ENCODE peak calls at places on chromosomes 4 and X, in ten cellular contexts. L, H, F, K, U, X, E, O, S and Y are unnamed samples.

GRCh38 chr4:59457576-59457975 is 1742.5 kb upstream of the ADGRL3 start:
- DNase-seq in L (no peak), H (no peak), F (no peak), K (no peak), U (no peak), X (no peak), E (no peak), O (no peak), S (no peak), Y (no peak)

GRCh38 chr4:113756005-113756410 is 5.5 kb downstream of the CAMK2D start:
- DNase-seq in L (no peak), H (no peak), F (no peak), K (no peak), U (no peak), X (no peak), E (no peak), O (no peak), S (no peak), Y (no peak)

GRCh38 chrX:1242901-1243402 is 25.7 kb upstream of the CSF2RA start:
- DNase-seq in L (no peak), H (no peak), F (no peak), K (no peak), U (no peak), X (no peak), E (peak; percentile 82), O (no peak), S (no peak), Y (no peak)

GRCh38 chr4:100797791-100798190 is 280.0 kb upstream of the EMCN start:
- DNase-seq in L (no peak), H (no peak), F (no peak), K (no peak), U (no peak), X (no peak), E (no peak), O (no peak), S (no peak), Y (no peak)

GRCh38 chrX:28177202-28177601 is 196.0 kb upstream of the DCAF8L1 start:
- DNase-seq in L (no peak), H (no peak), F (no peak), K (no peak), U (no peak), X (no peak), E (peak; percentile 83), O (no peak), S (no peak), Y (no peak)

GRCh38 chr4:169311643-169312365 is 41.0 kb upstream of the SH3RF1 start:
- DNase-seq in L (no peak), H (peak; percentile 40), F (no peak), K (peak; percentile 17), U (no peak), X (no peak), E (peak; percentile 83), O (no peak), S (no peak), Y (no peak)

GRCh38 chr4:34220601-34221000 is 2023.7 kb downstream of the ARAP2 start:
- DNase-seq in L (no peak), H (no peak), F (no peak), K (no peak), U (no peak), X (no peak), E (no peak), O (no peak), S (no peak), Y (no peak)

GRCh38 chr4:84596826-84597225 is 13.9 kb downstream of the CDS1 start:
- DNase-seq in L (no peak), H (no peak), F (peak; percentile 71), K (no peak), U (no peak), X (no peak), E (no peak), O (no peak), S (no peak), Y (no peak)

GRCh38 chrX:132023896-132024386 is 839 bp downstream of the STK26 start:
- DNase-seq in L (no peak), H (no peak), F (peak; percentile 56), K (peak; percentile 21), U (peak; percentile 10), X (peak; percentile 17), E (no peak), O (no peak), S (no peak), Y (no peak)

GRCh38 chr4:162535121-162535520 is 371.3 kb upstream of the FSTL5 start:
- DNase-seq in L (no peak), H (no peak), F (no peak), K (no peak), U (no peak), X (no peak), E (no peak), O (no peak), S (no peak), Y (no peak)

GRCh38 chr4:118325443-118325842 is 27.4 kb downstream of the PRSS12 start:
- DNase-seq in L (no peak), H (no peak), F (no peak), K (no peak), U (no peak), X (no peak), E (no peak), O (no peak), S (no peak), Y (no peak)

GRCh38 chr4:82499705-82500104 is 62.1 kb downstream of the TMEM150C start:
- DNase-seq in L (no peak), H (no peak), F (no peak), K (no peak), U (no peak), X (no peak), E (peak; percentile 5), O (no peak), S (no peak), Y (no peak)

GRCh38 chr4:76458297-76458696 is 23.3 kb downstream of the SHROOM3 start:
- DNase-seq in L (no peak), H (no peak), F (no peak), K (no peak), U (no peak), X (no peak), E (no peak), O (no peak), S (no peak), Y (no peak)

GRCh38 chr4:184313058-184313709 is 95.5 kb upstream of the ENPP6 start:
- DNase-seq in L (no peak), H (no peak), F (no peak), K (no peak), U (no peak), X (no peak), E (no peak), O (no peak), S (no peak), Y (no peak)
- H3K4me1 ChIP-seq in L (peaks cover 9% of the 10 kb centered on the region), H (peaks cover 31% of the 10 kb centered on the region), F (no peaks in the 10 kb centered on the region), K (peaks cover 4% of the 10 kb centered on the region), U (peaks cover 9% of the 10 kb centered on the region), X (peaks cover 8% of the 10 kb centered on the region), E (no peaks in the 10 kb centered on the region), O (peaks cover 13% of the 10 kb centered on the region), S (no peaks in the 10 kb centered on the region), Y (no peaks in the 10 kb centered on the region)

GRCh38 chrX:41005445-41005992 is 79.7 kb upstream of the USP9X start:
- DNase-seq in L (no peak), H (no peak), F (no peak), K (no peak), U (no peak), X (no peak), E (peak; percentile 80), O (no peak), S (no peak), Y (no peak)

GRCh38 chrX:41010188-41010846 is 74.9 kb upstream of the USP9X start:
- DNase-seq in L (peak; percentile 64), H (peak; percentile 87), F (peak; percentile 75), K (no peak), U (peak; percentile 73), X (peak; percentile 2), E (peak; percentile 86), O (peak; percentile 10), S (peak; percentile 41), Y (peak; percentile 92)

GRCh38 chrX:41014776-41015175 is 70.5 kb upstream of the USP9X start:
- DNase-seq in L (no peak), H (no peak), F (no peak), K (no peak), U (no peak), X (no peak), E (no peak), O (no peak), S (no peak), Y (no peak)

GRCh38 chrX:41009816-41010187 is 75.4 kb upstream of the USP9X start:
- DNase-seq in L (no peak), H (no peak), F (no peak), K (no peak), U (no peak), X (no peak), E (no peak), O (no peak), S (no peak), Y (no peak)
- H3K4me3 ChIP-seq in L (peak overlapping the region; percentile 46), H (peak overlapping the region; percentile 50), F (peak overlapping the region; percentile 46), K (no peak overlapping the region), U (peak overlapping the region; percentile 57), X (peak overlapping the region; percentile 30), E (no peak overlapping the region), O (peak overlapping the region; percentile 36), S (peak overlapping the region; percentile 47), Y (peak overlapping the region; percentile 32)

DNA sequence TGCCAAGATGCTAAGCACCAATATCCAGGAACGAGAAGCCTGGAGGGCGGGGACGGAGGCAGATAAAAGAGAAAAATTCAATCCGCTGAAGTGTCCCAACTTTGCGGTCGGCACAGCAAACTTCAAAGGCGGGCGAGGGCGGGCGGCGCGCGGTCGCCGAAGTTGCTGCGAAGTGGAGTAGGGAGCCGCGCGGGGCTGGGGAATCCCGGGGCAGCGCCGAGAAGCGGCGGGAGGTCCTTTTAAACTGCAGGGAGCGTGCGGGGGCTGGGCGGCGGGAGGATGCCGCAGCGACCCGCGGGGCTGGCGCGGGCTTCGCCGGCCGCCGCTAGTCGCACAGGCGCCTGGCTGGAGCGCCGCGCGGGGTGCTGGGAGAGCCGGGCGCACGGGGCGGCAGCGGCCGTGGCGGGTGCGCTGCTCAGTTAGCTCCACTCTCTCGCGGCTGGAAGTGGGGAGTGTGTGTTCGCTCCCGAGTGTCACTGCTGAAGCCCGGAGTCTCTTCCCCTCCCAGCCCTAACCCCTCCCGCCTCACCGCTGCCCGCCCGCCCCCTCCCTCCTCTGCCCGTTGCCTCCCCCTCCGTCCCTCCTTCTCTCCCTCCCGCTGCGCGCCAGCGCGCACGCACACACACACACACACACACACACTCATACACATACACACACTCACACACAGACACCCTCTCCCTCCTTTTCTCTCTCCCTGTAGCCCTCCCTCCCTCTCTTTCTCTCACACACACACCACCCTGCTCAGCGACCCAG is at the start of gene NDNF:
- DNase-seq in L (peak; percentile 55), H (peak; percentile 38), F (peak; percentile 80), K (peak; percentile 57), U (peak; percentile 46), X (peak; percentile 33), E (peak; percentile 81), O (no peak), S (peak; percentile 14), Y (no peak)
- H3K27me3 ChIP-seq in L (peaks cover 15% of the 10 kb centered on the region), H (peaks cover 9% of the 10 kb centered on the region), F (peaks cover 19% of the 10 kb centered on the region), K (peaks cover 5% of the 10 kb centered on the region), U (peaks cover 11% of the 10 kb centered on the region), X (peaks cover 36% of the 10 kb centered on the region), E (peaks cover 43% of the 10 kb centered on the region), O (no peaks in the 10 kb centered on the region), S (peaks cover 9% of the 10 kb centered on the region), Y (no peaks in the 10 kb centered on the region)

DNA sequence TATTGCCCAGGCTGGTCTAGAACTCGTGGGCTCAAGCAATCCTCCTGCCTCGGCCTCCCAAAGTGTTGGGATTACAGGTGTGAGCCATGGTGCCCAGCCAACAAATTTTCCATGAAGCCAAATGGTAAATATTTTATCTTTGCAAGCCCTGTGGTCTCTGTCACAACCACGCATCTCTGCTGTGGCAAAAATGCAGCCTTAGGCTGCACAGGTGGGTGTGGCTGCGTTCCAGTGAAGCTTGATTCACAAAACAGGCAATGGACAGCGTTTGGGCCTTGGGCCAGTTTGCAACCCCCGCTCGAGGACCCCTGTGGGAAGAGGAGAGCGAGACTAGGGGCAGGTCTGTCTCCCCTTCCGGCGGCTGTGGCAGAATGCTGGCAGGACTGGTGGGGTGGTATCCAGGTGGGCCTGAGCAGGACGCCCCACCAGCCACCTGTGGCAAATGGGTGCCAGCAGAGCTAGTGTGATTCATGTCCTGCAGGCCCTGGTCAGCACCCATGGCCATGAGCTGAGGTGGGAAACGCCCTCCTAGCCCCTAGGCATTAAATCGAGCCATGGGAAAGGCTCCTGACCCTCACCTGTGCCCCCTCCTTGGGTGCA is 19.7 kb downstream of the HTRA3 start:
- DNase-seq in L (peak; percentile 42), H (no peak), F (peak; percentile 23), K (no peak), U (no peak), X (no peak), E (peak; percentile 40), O (no peak), S (no peak), Y (no peak)
- H3K4me1 ChIP-seq in L (no peaks in the 10 kb centered on the region), H (no peaks in the 10 kb centered on the region), F (no peaks in the 10 kb centered on the region), K (no peaks in the 10 kb centered on the region), U (peaks cover 27% of the 10 kb centered on the region), X (no peaks in the 10 kb centered on the region), E (no peaks in the 10 kb centered on the region), O (no peaks in the 10 kb centered on the region), S (no peaks in the 10 kb centered on the region), Y (no peaks in the 10 kb centered on the region)